ENCODE peak calls at places on chromosomes 4 and X, in six cellular contexts. C is NCI-H2081; E is T-helper 1 cell; N is GM06990; A is CD4-positive, alpha-beta T cell; H is midbrain. S is an unnamed sample.

GRCh38 chr4:8242782-8243556 is 26.6 kb upstream of the HTRA3 start:
- DNase-seq in A (no peak), E (no peak), C (no peak), N (no peak), H (no peak), S (no peak)

GRCh38 chr4:70607454-70607853 is 15.4 kb downstream of the AMBN start:
- DNase-seq in E (no peak), C (no peak), N (no peak), A (no peak), H (no peak), S (no peak)

GRCh38 chr4:185774815-185775684 is 36.9 kb downstream of the SORBS2 start:
- DNase-seq in A (no peak), N (no peak), E (no peak), H (no peak), C (no peak), S (no peak)

GRCh38 chrX:113790987-113791386 is 792.9 kb upstream of the HTR2C start:
- DNase-seq in A (no peak), H (no peak), C (no peak), E (no peak), N (no peak), S (no peak)

GRCh38 chr4:182085051-182085480 is 158.1 kb upstream of the TENM3 start:
- DNase-seq in H (no peak), A (no peak), N (no peak), C (no peak), E (no peak), S (no peak)

GRCh38 chr4:165288226-165288625 is 39.2 kb upstream of the MSMO1 start:
- DNase-seq in N (peak; percentile 31), C (no peak), E (no peak), H (no peak), A (no peak), S (no peak)

GRCh38 chrX:119753001-119753400 is 5.4 kb upstream of the SOWAHD start:
- DNase-seq in E (no peak), N (no peak), C (no peak), H (no peak), A (no peak), S (no peak)

GRCh38 chrX:47936224-47936939 is 67.4 kb downstream of the ZNF182 start:
- DNase-seq in C (no peak), A (no peak), H (no peak), N (peak; percentile 62), E (peak; percentile 28), S (no peak)

GRCh38 chrX:107565916-107566602 is 62.3 kb upstream of the PRPS1 start:
- DNase-seq in H (peak; percentile 24), A (no peak), C (peak; percentile 78), N (no peak), E (no peak), S (no peak)

GRCh38 chr4:147733614-147734344 is 1.9 kb downstream of the ARHGAP10 start:
- DNase-seq in H (no peak), E (no peak), N (no peak), C (no peak), A (no peak), S (no peak)

GRCh38 chr4:113131621-113132020 is 82.2 kb downstream of the ANK2 start:
- DNase-seq in H (no peak), A (no peak), C (no peak), E (no peak), N (no peak), S (no peak)

GRCh38 chr4:84099591-84099990 is 399.5 kb downstream of the NKX6-1 start:
- DNase-seq in C (no peak), A (no peak), H (no peak), E (no peak), N (no peak), S (no peak)

GRCh38 chr4:19945979-19946380 is 305.7 kb upstream of the SLIT2 start:
- DNase-seq in A (no peak), C (peak; percentile 22), H (no peak), N (no peak), E (no peak), S (no peak)

GRCh38 chr4:47528651-47529050 is 43.6 kb downstream of the ATP10D start:
- DNase-seq in C (no peak), H (no peak), E (no peak), N (no peak), A (no peak), S (no peak)

GRCh38 chrX:9940397-9940796 is 26.8 kb upstream of the CLDN34 start:
- DNase-seq in C (no peak), E (no peak), H (no peak), A (no peak), N (no peak), S (no peak)

GRCh38 chr4:24395937-24396336 is 188.4 kb downstream of the DHX15 start:
- DNase-seq in C (no peak), H (no peak), E (no peak), A (no peak), N (no peak), S (no peak)

GRCh38 chr4:150923945-150924344 is 91.1 kb downstream of the LRBA start:
- DNase-seq in H (no peak), N (no peak), C (no peak), E (no peak), A (no peak), S (no peak)

GRCh38 chr4:71270901-71271300 is 67.9 kb upstream of the SLC4A4 start:
- DNase-seq in C (no peak), E (no peak), N (no peak), A (no peak), H (no peak), S (peak; percentile 30)

S was measured in effector memory CD8-positive, alpha-beta T cell.